ENCODE peak calls at places on chromosomes 7 and 10, in four cellular contexts. One of them, this sample, is unnamed.

GRCh38 chr10:70758757-70759514 is 26.2 kb downstream of the TBATA start:
- DNase-seq in IMR-90: peak; percentile 66
- DNase-seq in uterus: peak; percentile 71
- DNase-seq in lower lobe of right lung: peak; percentile 46
- DNase-seq in this sample: peak; percentile 54

GRCh38 chr7:82750007-82750406 is 306.4 kb upstream of the CACNA2D1 start:
- DNase-seq in IMR-90: no peak
- DNase-seq in uterus: no peak
- DNase-seq in lower lobe of right lung: no peak
- DNase-seq in this sample: no peak

GRCh38 chr7:40866601-40867000 is 731.8 kb downstream of the SUGCT start:
- DNase-seq in IMR-90: no peak
- DNase-seq in uterus: peak; percentile 27
- DNase-seq in lower lobe of right lung: no peak
- DNase-seq in this sample: no peak

GRCh38 chr7:20399516-20399915 is 68.8 kb downstream of the ITGB8 start:
- DNase-seq in IMR-90: peak; percentile 17
- DNase-seq in uterus: no peak
- DNase-seq in lower lobe of right lung: no peak
- DNase-seq in this sample: peak; percentile 74

GRCh38 chr7:42125321-42125720 is 111.7 kb downstream of the GLI3 start:
- DNase-seq in IMR-90: no peak
- DNase-seq in uterus: no peak
- DNase-seq in lower lobe of right lung: no peak
- DNase-seq in this sample: no peak

GRCh38 chr10:59240581-59241183 is 64.2 kb downstream of the PHYHIPL start:
- DNase-seq in IMR-90: peak; percentile 55
- DNase-seq in uterus: no peak
- DNase-seq in lower lobe of right lung: no peak
- DNase-seq in this sample: peak; percentile 38

GRCh38 chr10:61840403-61840802 is 61.1 kb upstream of the ARID5B start:
- DNase-seq in IMR-90: no peak
- DNase-seq in uterus: no peak
- DNase-seq in lower lobe of right lung: no peak
- DNase-seq in this sample: no peak

GRCh38 chr7:149720372-149721083 is 52.9 kb downstream of the ZNF467 start:
- DNase-seq in IMR-90: no peak
- DNase-seq in uterus: no peak
- DNase-seq in lower lobe of right lung: no peak
- DNase-seq in this sample: no peak

GRCh38 chr10:99339077-99339476 is 9.9 kb downstream of the CNNM1 start:
- DNase-seq in IMR-90: peak; percentile 28
- DNase-seq in uterus: no peak
- DNase-seq in lower lobe of right lung: no peak
- DNase-seq in this sample: peak; percentile 68

DNA sequence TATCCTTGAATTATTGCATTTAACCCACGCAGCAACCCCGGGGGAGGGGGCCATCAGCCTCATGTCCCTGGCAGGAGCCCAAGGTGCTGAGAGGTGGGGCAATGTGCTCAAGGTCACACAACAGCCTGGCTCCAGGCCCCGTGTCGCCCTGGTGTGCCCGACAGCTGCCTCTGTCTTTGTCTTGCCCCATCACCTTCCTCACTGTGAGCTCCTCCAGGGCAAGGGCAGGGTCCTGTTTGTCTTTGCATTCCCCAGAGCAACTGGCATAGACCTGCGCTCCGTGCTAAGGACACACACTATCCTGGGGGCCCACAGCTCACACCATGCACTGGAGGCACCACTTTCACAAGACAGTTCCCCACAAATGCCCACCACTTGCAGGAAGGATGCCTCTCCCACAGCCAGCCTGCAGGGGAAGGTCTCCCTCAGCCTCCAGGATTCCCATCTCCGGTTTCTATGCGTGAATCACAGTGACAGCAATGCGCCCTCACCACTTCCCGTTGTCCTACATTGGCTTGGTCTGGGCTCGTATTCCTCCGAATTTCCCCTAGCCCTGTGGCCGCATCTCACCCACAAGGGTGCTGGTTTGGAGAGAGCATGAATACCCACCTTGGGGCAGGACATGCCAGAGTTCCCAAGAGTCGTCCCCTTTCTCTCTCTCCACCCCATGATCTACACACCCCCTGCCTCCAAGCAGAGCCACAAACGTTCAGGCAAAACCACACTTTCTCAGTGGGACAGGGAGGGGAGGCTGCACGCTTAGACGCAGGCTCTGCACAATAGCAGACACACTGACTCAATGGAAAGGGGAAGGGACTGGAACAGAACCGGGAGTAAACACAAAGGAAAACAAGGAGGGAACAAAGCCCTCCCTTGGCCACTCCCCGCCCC is 10.3 kb downstream of the ITPRIP start:
- DNase-seq in IMR-90: peak; percentile 89
- DNase-seq in uterus: no peak
- DNase-seq in lower lobe of right lung: peak; percentile 57
- DNase-seq in this sample: peak; percentile 85
- TF ChIP-seq CTCF in IMR-90: peak; percentile 33
- TF ChIP-seq CTCF in uterus: no peak
- TF ChIP-seq CTCF in lower lobe of right lung: no peak
- TF ChIP-seq CTCF in this sample: no peak

DNA sequence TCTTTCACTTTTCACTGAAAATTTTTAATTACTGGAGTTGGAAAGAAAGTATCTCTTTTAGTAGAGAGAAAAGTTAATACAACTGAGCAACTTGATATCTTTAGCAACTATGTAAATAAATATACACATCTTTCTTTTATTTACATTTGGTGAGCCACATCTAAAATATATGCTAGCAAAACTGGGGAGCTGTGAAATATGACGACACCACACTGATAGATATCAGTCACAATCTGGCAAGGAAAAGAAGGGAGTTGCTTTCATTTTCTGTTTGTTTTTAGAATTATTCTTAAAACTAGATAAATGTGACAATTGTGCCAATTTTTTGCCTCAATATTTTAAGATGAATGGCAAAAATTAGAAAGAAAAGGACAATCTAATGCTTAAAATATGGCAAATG is 2.7 kb upstream of the ZNF804B start:
- DNase-seq in IMR-90: no peak
- DNase-seq in uterus: no peak
- DNase-seq in lower lobe of right lung: no peak
- DNase-seq in this sample: no peak
- H3K27me3 ChIP-seq in IMR-90: no peaks in the 10 kb centered on the region
- H3K27me3 ChIP-seq in uterus: no peaks in the 10 kb centered on the region
- H3K27me3 ChIP-seq in lower lobe of right lung: peaks cover 44% of the 10 kb centered on the region
- H3K27me3 ChIP-seq in this sample: peaks cover 17% of the 10 kb centered on the region

GRCh38 chr10:103917326-103918052 is 495 bp downstream of the STN1 start:
- DNase-seq in IMR-90: peak; percentile 46
- DNase-seq in uterus: peak; percentile 59
- DNase-seq in lower lobe of right lung: peak; percentile 73
- DNase-seq in this sample: no peak
- TF ChIP-seq CTCF in IMR-90: no peak
- TF ChIP-seq CTCF in uterus: no peak
- TF ChIP-seq CTCF in lower lobe of right lung: no peak
- TF ChIP-seq CTCF in this sample: no peak

DNA sequence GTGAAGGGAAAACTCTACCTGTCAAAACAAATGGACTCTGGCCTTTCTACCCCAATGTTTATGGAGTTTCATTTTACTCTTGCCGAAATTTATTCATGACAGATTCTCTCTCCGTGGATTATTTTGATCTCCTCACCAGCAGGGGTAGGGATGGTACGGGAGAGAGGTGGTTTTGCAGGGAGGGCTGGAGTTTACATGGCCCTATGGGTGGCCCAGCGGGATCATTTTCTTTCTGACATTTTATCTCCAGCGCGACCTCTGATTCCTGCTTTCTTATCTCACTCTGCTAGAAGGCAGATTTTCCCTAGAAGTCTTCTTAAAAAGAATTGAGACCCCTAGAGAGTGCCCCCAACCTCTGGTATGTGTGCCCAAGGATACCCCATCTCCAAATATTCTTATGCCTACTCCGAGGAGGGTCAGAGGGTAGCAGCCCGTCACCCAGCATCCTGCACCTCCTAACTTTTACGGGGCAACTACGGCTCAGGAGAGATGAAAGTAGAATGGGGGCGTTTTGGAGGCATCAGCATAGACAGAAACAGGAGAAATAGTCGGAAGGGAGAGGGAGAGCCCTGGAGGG is 10.1 kb upstream of the GATA3 start:
- DNase-seq in IMR-90: no peak
- DNase-seq in uterus: no peak
- DNase-seq in lower lobe of right lung: no peak
- DNase-seq in this sample: no peak
- H3K27me3 ChIP-seq in IMR-90: peaks cover 97% of the 10 kb centered on the region
- H3K27me3 ChIP-seq in uterus: peaks cover 16% of the 10 kb centered on the region
- H3K27me3 ChIP-seq in lower lobe of right lung: peaks cover 99% of the 10 kb centered on the region
- H3K27me3 ChIP-seq in this sample: peaks cover 81% of the 10 kb centered on the region

GRCh38 chr10:31823358-31823757 is 105.3 kb downstream of the ARHGAP12 start:
- DNase-seq in IMR-90: no peak
- DNase-seq in uterus: no peak
- DNase-seq in lower lobe of right lung: no peak
- DNase-seq in this sample: no peak
- TF ChIP-seq CTCF in IMR-90: no peak
- TF ChIP-seq CTCF in uterus: no peak
- TF ChIP-seq CTCF in lower lobe of right lung: no peak
- TF ChIP-seq CTCF in this sample: no peak

This sample was measured in bronchial epithelial cell.